ENCODE peak calls at places on chromosomes 1 and 21, in four cellular contexts. Y, B, Q and X are unnamed samples. For H3K36me3, the result is how much of the 10 kb centered on the place peaks cover.

GRCh38 chr1:48807599-48808260 is 31.0 kb upstream of the BEND5 start:
- DNase-seq in Y (no peak), B (no peak), Q (no peak), X (no peak)

GRCh38 chr1:115262886-115263285 is 75.2 kb downstream of the NGF start:
- DNase-seq in Y (no peak), B (no peak), Q (no peak), X (no peak)

GRCh38 chr1:15771836-15772516 is 13.4 kb downstream of the FBLIM1 start:
- DNase-seq in Y (no peak), B (no peak), Q (no peak), X (no peak)

GRCh38 chr1:115976900-115977480 is 677 bp downstream of the SLC22A15 start:
- DNase-seq in Y (peak), B (no peak), Q (no peak), X (no peak)

GRCh38 chr1:117632269-117633067 is 26.6 kb downstream of the TENT5C start:
- DNase-seq in Y (peak), B (peak), Q (no peak), X (peak)

GRCh38 chr1:76086597-76086996 is 12.1 kb downstream of the ST6GALNAC3 start:
- DNase-seq in Y (no peak), B (no peak), Q (no peak), X (no peak)

GRCh38 chr1:172469717-172470116 is 25.8 kb upstream of the PIGC start:
- DNase-seq in Y (peak), B (no peak), Q (no peak), X (no peak)

GRCh38 chr1:80536464-80536863 is 1264.3 kb upstream of the ADGRL2 start:
- DNase-seq in Y (no peak), B (no peak), Q (no peak), X (no peak)

GRCh38 chr1:209673631-209674417 is 1.4 kb upstream of the G0S2 start:
- DNase-seq in Y (no peak), B (no peak), Q (no peak), X (no peak)

GRCh38 chr1:205360166-205360565 is 3.4 kb upstream of the KLHDC8A start:
- DNase-seq in Y (no peak), B (no peak), Q (no peak), X (no peak)

GRCh38 chr21:44984428-44984791 is 44.6 kb downstream of the SLX9 start:
- DNase-seq in Y (no peak), B (no peak), Q (no peak), X (no peak)

GRCh38 chr1:179103999-179104398 is 22.1 kb downstream of the TOR3A start:
- DNase-seq in Y (no peak), B (no peak), Q (no peak), X (no peak)

GRCh38 chr1:179107706-179108629 is 26.1 kb downstream of the TOR3A start:
- DNase-seq in Y (no peak), B (no peak), Q (no peak), X (no peak)

GRCh38 chr1:179105393-179105792 is 23.5 kb downstream of the TOR3A start:
- DNase-seq in Y (peak), B (peak), Q (no peak), X (peak)

GRCh38 chr1:179101566-179101965 is 19.7 kb downstream of the TOR3A start:
- DNase-seq in Y (no peak), B (no peak), Q (no peak), X (no peak)

DNA sequence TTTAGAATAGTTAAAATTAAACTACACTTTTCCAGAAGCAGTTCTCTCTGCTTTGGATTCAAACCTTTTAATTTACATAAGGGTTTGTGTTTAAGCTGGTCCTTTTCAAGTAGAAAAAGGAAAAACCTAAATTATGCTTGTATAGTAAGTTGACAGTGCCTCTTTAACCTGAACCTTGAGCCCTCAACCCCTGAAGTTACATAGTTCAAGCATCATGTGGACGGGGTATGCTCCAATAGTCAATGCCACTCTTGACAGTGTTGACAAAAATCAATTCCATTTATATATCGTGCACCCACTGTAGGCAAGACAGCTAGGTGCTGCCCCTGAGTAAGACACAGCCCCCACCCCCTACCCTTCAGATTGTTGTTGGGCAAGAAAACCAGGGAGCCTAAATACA is 23.0 kb downstream of the TOR3A start:
- DNase-seq in Y (no peak), B (no peak), Q (no peak), X (no peak)
- H3K36me3 ChIP-seq in Y (under half), B (under half), Q (under half), X (under half)

GRCh38 chr1:27999055-27999454 is 39.3 kb downstream of the XKR8 start:
- DNase-seq in Y (no peak), B (no peak), Q (no peak), X (no peak)

GRCh38 chr1:28002600-28002999 is 42.8 kb downstream of the XKR8 start:
- DNase-seq in Y (no peak), B (no peak), Q (no peak), X (no peak)
- H3K36me3 ChIP-seq in Y (under half), B (half or more), Q (under half), X (under half)

DNA sequence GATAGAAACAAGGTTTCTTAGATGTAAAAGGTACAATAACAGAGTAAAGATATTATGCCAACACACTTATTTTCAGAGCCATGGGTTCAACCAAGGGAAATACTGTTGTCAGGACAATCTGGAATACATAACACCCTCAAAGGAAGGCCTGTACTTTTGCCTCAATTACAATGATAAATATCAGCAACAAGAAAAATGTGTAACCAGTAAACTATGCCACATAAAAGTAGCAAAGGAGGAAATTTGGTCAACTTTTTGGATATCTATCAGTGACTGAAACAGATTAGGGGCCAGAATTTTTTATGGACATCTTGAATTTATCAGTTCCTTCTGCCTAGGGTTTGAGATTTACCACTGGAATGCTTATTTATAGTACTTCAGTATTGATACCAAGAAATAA is 24.6 kb upstream of the RAP1GAP start:
- DNase-seq in Y (no peak), B (no peak), Q (no peak), X (no peak)
- H3K36me3 ChIP-seq in Y (under half), B (half or more), Q (under half), X (under half)

GRCh38 chr21:26835714-26836265 is 9.4 kb downstream of the ADAMTS1 start:
- DNase-seq in Y (no peak), B (no peak), Q (no peak), X (no peak)

GRCh38 chr21:26840206-26840605 is 5.0 kb downstream of the ADAMTS1 start:
- DNase-seq in Y (no peak), B (no peak), Q (no peak), X (no peak)

GRCh38 chr21:26836546-26836945 is 8.7 kb downstream of the ADAMTS1 start:
- DNase-seq in Y (no peak), B (no peak), Q (no peak), X (no peak)

GRCh38 chr21:26835027-26835713 is 10.0 kb downstream of the ADAMTS1 start:
- DNase-seq in Y (no peak), B (no peak), Q (no peak), X (no peak)

DNA sequence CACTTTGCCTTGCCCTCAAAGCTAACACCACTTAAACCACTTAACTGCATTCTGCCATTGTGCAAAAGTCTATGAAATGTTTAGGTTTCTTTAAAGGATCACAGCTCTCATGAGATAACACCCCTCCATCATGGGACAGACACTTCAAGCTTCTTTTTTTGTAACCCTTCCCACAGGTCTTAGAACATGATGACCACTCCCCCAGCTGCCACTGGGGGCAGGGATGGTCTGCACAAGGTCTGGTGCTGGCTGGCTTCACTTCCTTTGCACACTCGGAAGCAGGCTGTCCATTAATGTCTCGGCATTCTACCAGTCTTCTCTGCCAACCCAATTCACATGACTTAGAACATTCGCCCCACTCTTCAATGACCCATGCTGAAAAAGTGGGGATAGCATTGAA is 7.7 kb downstream of the ADAMTS1 start:
- DNase-seq in Y (no peak), B (no peak), Q (no peak), X (peak)
- H3K36me3 ChIP-seq in Y (under half), B (under half), Q (half or more), X (under half)

DNA sequence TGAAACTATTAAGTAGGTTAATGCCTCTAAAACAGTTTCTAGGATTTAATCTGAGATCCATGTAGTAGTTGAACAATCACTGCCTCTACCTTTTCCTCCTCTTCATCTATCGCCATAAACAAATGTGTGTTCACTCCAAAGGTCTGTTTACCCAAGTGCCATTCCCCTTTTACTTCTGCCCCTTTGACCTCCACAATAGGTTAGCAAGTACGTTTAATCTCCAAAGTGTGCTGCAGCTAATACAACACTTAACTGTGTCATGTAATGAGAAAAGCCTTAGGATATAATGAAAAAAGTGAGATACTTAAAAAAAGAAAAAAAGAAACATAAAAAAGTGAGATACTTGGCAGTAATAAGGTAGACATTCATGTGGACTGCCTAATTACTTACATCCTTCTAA is 28.2 kb downstream of the GPBP1L1 start:
- DNase-seq in Y (peak), B (no peak), Q (no peak), X (no peak)
- H3K36me3 ChIP-seq in Y (under half), B (half or more), Q (half or more), X (under half)

GRCh38 chr1:89866568-89866967 is 45.7 kb downstream of the LRRC8D start:
- DNase-seq in Y (no peak), B (no peak), Q (no peak), X (peak)
- H3K36me3 ChIP-seq in Y (under half), B (half or more), Q (under half), X (under half)

GRCh38 chr1:207329469-207329868 is 8.0 kb downstream of the CD55 start:
- DNase-seq in Y (no peak), B (no peak), Q (no peak), X (no peak)
- H3K36me3 ChIP-seq in Y (under half), B (half or more), Q (half or more), X (under half)

DNA sequence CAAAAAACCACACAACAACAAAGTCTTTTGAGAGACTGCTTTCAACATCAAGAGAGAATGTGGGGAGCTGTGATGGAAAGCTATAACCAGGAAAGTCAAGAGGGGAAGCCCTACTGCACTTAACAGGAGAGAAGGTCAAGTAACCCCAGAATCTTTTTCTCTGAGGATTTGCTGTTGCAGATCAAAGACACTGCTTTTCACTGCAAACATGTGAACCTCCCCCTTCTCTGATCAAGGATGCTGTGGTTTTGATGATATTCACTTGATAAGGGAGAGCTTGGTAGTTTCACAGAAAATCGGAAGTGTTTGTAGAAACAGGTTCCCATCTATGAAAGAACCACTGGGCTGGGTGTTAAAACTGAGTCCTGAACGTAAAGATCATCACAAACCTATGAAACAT is 4.8 kb downstream of the ETV3 start:
- DNase-seq in Y (no peak), B (no peak), Q (no peak), X (no peak)
- H3K36me3 ChIP-seq in Y (under half), B (half or more), Q (half or more), X (under half)

DNA sequence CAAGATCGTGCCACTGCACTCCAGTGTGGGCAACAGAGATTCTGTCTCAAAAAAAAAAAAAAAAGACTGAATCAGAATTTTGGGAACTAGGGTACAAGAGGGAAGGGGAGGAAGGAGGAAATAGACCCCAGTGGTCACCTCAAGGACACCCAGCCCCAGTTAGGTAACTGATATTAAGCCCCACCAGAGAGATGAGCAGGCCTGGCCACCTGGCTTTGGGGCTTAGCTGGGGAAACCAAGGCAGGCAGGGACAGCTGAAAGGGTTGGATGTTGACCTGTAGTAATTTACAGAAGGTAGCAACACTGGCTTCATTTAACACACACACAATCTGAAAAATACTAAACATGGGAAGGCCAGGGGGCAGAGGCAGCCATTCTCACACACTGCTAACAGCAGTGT is 5.2 kb upstream of the C1orf122 start:
- DNase-seq in Y (no peak), B (no peak), Q (no peak), X (no peak)
- H3K36me3 ChIP-seq in Y (under half), B (half or more), Q (half or more), X (under half)